ENCODE peak calls at places on chromosomes 3 and 15, in seven cellular contexts. One of them, this sample, is unnamed.

GRCh38 chr3:161203485-161204098 is 17.5 kb upstream of the NMD3 start:
- DNase-seq in stomach: no peak
- DNase-seq in SK-N-SH: no peak
- DNase-seq in GM23338: no peak
- DNase-seq in HepG2: no peak
- DNase-seq in sigmoid colon: no peak
- DNase-seq in HL-60: no peak
- DNase-seq in this sample: no peak

GRCh38 chr3:119794971-119795612 is 13.2 kb downstream of the NR1I2 start:
- DNase-seq in stomach: peak; percentile 30
- DNase-seq in SK-N-SH: no peak
- DNase-seq in GM23338: peak; percentile 73
- DNase-seq in HepG2: peak; percentile 98
- DNase-seq in sigmoid colon: no peak
- DNase-seq in HL-60: no peak
- DNase-seq in this sample: no peak

GRCh38 chr3:176796371-176796770 is 400.9 kb downstream of the TBL1XR1 start:
- DNase-seq in stomach: no peak
- DNase-seq in SK-N-SH: no peak
- DNase-seq in GM23338: no peak
- DNase-seq in HepG2: no peak
- DNase-seq in sigmoid colon: no peak
- DNase-seq in HL-60: no peak
- DNase-seq in this sample: no peak

GRCh38 chr3:127712881-127713771 is 40.4 kb downstream of the ABTB1 start:
- DNase-seq in stomach: no peak
- DNase-seq in SK-N-SH: no peak
- DNase-seq in GM23338: no peak
- DNase-seq in HepG2: no peak
- DNase-seq in sigmoid colon: no peak
- DNase-seq in HL-60: no peak
- DNase-seq in this sample: no peak

GRCh38 chr15:78453447-78453846 is 15.4 kb downstream of the IREB2 start:
- DNase-seq in stomach: no peak
- DNase-seq in SK-N-SH: no peak
- DNase-seq in GM23338: no peak
- DNase-seq in HepG2: no peak
- DNase-seq in sigmoid colon: no peak
- DNase-seq in HL-60: peak; percentile 79
- DNase-seq in this sample: no peak

GRCh38 chr3:111534701-111535100 is 7.3 kb upstream of the CD96 start:
- DNase-seq in stomach: no peak
- DNase-seq in SK-N-SH: no peak
- DNase-seq in GM23338: no peak
- DNase-seq in HepG2: no peak
- DNase-seq in sigmoid colon: no peak
- DNase-seq in HL-60: no peak
- DNase-seq in this sample: no peak

GRCh38 chr3:141399200-141399599 is 30.9 kb downstream of the ZBTB38 start:
- DNase-seq in stomach: no peak
- DNase-seq in SK-N-SH: no peak
- DNase-seq in GM23338: no peak
- DNase-seq in HepG2: no peak
- DNase-seq in sigmoid colon: no peak
- DNase-seq in HL-60: no peak
- DNase-seq in this sample: no peak

GRCh38 chr15:74614744-74615312 is 808 bp upstream of the CLK3 start:
- DNase-seq in stomach: peak; percentile 84
- DNase-seq in SK-N-SH: peak; percentile 71
- DNase-seq in GM23338: peak; percentile 66
- DNase-seq in HepG2: no peak
- DNase-seq in sigmoid colon: peak; percentile 94
- DNase-seq in HL-60: peak; percentile 52
- DNase-seq in this sample: peak; percentile 58

GRCh38 chr15:90959894-90960293 is 5.2 kb downstream of the RCCD1 start:
- DNase-seq in stomach: no peak
- DNase-seq in SK-N-SH: no peak
- DNase-seq in GM23338: no peak
- DNase-seq in HepG2: no peak
- DNase-seq in sigmoid colon: peak; percentile 90
- DNase-seq in HL-60: no peak
- DNase-seq in this sample: no peak

GRCh38 chr3:71443332-71443731 is 140.2 kb downstream of the FOXP1 start:
- DNase-seq in stomach: no peak
- DNase-seq in SK-N-SH: no peak
- DNase-seq in GM23338: no peak
- DNase-seq in HepG2: no peak
- DNase-seq in sigmoid colon: no peak
- DNase-seq in HL-60: no peak
- DNase-seq in this sample: no peak

GRCh38 chr3:50406487-50406886 is 47.2 kb upstream of the TMEM115 start:
- DNase-seq in stomach: no peak
- DNase-seq in SK-N-SH: no peak
- DNase-seq in GM23338: no peak
- DNase-seq in HepG2: no peak
- DNase-seq in sigmoid colon: no peak
- DNase-seq in HL-60: no peak
- DNase-seq in this sample: no peak

GRCh38 chr3:169913270-169913780 is 2.0 kb downstream of the SAMD7 start:
- DNase-seq in stomach: no peak
- DNase-seq in SK-N-SH: no peak
- DNase-seq in GM23338: no peak
- DNase-seq in HepG2: no peak
- DNase-seq in sigmoid colon: no peak
- DNase-seq in HL-60: no peak
- DNase-seq in this sample: no peak

GRCh38 chr3:120177907-120178306 is 83.7 kb upstream of the GSK3B start:
- DNase-seq in stomach: no peak
- DNase-seq in SK-N-SH: no peak
- DNase-seq in GM23338: peak; percentile 56
- DNase-seq in HepG2: peak; percentile 23
- DNase-seq in sigmoid colon: no peak
- DNase-seq in HL-60: peak; percentile 57
- DNase-seq in this sample: no peak

GRCh38 chr15:57681011-57681410 is 25.5 kb upstream of the POLR2M start:
- DNase-seq in stomach: no peak
- DNase-seq in SK-N-SH: no peak
- DNase-seq in GM23338: no peak
- DNase-seq in HepG2: no peak
- DNase-seq in sigmoid colon: no peak
- DNase-seq in HL-60: no peak
- DNase-seq in this sample: no peak

GRCh38 chr15:57675481-57676181 is 30.9 kb upstream of the POLR2M start:
- DNase-seq in stomach: no peak
- DNase-seq in SK-N-SH: no peak
- DNase-seq in GM23338: no peak
- DNase-seq in HepG2: peak; percentile 21
- DNase-seq in sigmoid colon: no peak
- DNase-seq in HL-60: no peak
- DNase-seq in this sample: no peak

GRCh38 chr15:57677206-57677605 is 29.3 kb upstream of the POLR2M start:
- DNase-seq in stomach: no peak
- DNase-seq in SK-N-SH: no peak
- DNase-seq in GM23338: no peak
- DNase-seq in HepG2: no peak
- DNase-seq in sigmoid colon: no peak
- DNase-seq in HL-60: no peak
- DNase-seq in this sample: no peak

GRCh38 chr15:57680021-57680420 is 26.5 kb upstream of the POLR2M start:
- DNase-seq in stomach: no peak
- DNase-seq in SK-N-SH: no peak
- DNase-seq in GM23338: no peak
- DNase-seq in HepG2: no peak
- DNase-seq in sigmoid colon: no peak
- DNase-seq in HL-60: no peak
- DNase-seq in this sample: no peak

GRCh38 chr15:57676578-57676977 is 29.9 kb upstream of the POLR2M start:
- DNase-seq in stomach: no peak
- DNase-seq in SK-N-SH: no peak
- DNase-seq in GM23338: no peak
- DNase-seq in HepG2: no peak
- DNase-seq in sigmoid colon: no peak
- DNase-seq in HL-60: no peak
- DNase-seq in this sample: no peak
- TF ChIP-seq POLR2AphosphoS5 in stomach: no peak
- TF ChIP-seq POLR2AphosphoS5 in SK-N-SH: no peak
- TF ChIP-seq POLR2AphosphoS5 in GM23338: no peak
- TF ChIP-seq POLR2AphosphoS5 in HepG2: no peak
- TF ChIP-seq POLR2AphosphoS5 in sigmoid colon: no peak
- TF ChIP-seq POLR2AphosphoS5 in HL-60: no peak
- TF ChIP-seq POLR2AphosphoS5 in this sample: no peak

DNA sequence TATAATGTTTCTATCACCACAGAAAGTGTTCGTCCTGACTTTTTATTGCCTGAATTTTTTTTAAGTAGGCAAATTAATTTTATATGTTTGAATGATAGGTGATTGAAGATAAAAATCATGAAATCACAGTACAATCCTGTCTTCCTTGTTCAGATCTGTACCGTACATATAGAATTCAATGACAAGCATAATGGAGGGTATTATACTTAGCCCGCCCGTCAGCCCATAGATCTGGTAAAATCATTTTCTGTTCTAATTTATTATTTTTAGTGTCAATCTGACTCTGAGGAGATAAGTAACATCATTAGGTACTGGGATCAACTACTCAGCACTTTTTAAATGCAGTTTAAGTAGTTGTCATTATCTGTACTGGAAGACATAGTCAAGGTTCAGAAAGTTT is 269.9 kb downstream of the NR2F2 start:
- DNase-seq in stomach: no peak
- DNase-seq in SK-N-SH: no peak
- DNase-seq in GM23338: no peak
- DNase-seq in HepG2: no peak
- DNase-seq in sigmoid colon: no peak
- DNase-seq in HL-60: no peak
- DNase-seq in this sample: no peak
- TF ChIP-seq POLR2AphosphoS5 in stomach: no peak
- TF ChIP-seq POLR2AphosphoS5 in SK-N-SH: no peak
- TF ChIP-seq POLR2AphosphoS5 in GM23338: no peak
- TF ChIP-seq POLR2AphosphoS5 in HepG2: no peak
- TF ChIP-seq POLR2AphosphoS5 in sigmoid colon: no peak
- TF ChIP-seq POLR2AphosphoS5 in HL-60: no peak
- TF ChIP-seq POLR2AphosphoS5 in this sample: no peak

GRCh38 chr15:71336671-71337070 is 221.4 kb downstream of the THSD4 start:
- DNase-seq in stomach: no peak
- DNase-seq in SK-N-SH: no peak
- DNase-seq in GM23338: no peak
- DNase-seq in HepG2: no peak
- DNase-seq in sigmoid colon: no peak
- DNase-seq in HL-60: no peak
- DNase-seq in this sample: no peak

GRCh38 chr15:71334434-71334833 is 219.2 kb downstream of the THSD4 start:
- DNase-seq in stomach: no peak
- DNase-seq in SK-N-SH: no peak
- DNase-seq in GM23338: no peak
- DNase-seq in HepG2: no peak
- DNase-seq in sigmoid colon: no peak
- DNase-seq in HL-60: no peak
- DNase-seq in this sample: no peak

GRCh38 chr15:71334874-71335273 is 219.6 kb downstream of the THSD4 start:
- DNase-seq in stomach: no peak
- DNase-seq in SK-N-SH: no peak
- DNase-seq in GM23338: no peak
- DNase-seq in HepG2: no peak
- DNase-seq in sigmoid colon: no peak
- DNase-seq in HL-60: no peak
- DNase-seq in this sample: no peak

GRCh38 chr15:71337197-71337845 is 222.1 kb downstream of the THSD4 start:
- DNase-seq in stomach: no peak
- DNase-seq in SK-N-SH: no peak
- DNase-seq in GM23338: peak; percentile 71
- DNase-seq in HepG2: no peak
- DNase-seq in sigmoid colon: no peak
- DNase-seq in HL-60: no peak
- DNase-seq in this sample: no peak

DNA sequence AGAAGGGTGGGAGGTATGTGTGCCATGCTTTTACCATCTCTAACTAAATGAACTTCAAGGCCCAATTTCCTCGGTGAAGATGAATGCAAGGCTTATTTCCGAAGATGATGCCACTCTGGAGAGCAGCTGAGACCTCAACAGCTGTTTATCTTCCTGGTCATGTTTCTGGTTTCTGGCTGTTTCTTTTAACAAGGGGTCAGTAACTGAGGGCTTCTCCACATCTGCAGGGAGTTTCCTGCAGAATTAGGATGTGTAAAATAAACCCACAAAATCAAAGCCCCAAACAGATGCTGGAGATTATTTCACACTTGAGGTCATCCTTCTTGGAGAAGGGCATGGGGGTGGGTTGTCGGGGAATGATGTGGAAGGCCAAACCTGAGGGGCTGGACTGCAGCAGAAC is 220.3 kb downstream of the THSD4 start:
- DNase-seq in stomach: no peak
- DNase-seq in SK-N-SH: no peak
- DNase-seq in GM23338: no peak
- DNase-seq in HepG2: no peak
- DNase-seq in sigmoid colon: no peak
- DNase-seq in HL-60: no peak
- DNase-seq in this sample: no peak
- TF ChIP-seq POLR2AphosphoS5 in stomach: no peak
- TF ChIP-seq POLR2AphosphoS5 in SK-N-SH: no peak
- TF ChIP-seq POLR2AphosphoS5 in GM23338: no peak
- TF ChIP-seq POLR2AphosphoS5 in HepG2: no peak
- TF ChIP-seq POLR2AphosphoS5 in sigmoid colon: no peak
- TF ChIP-seq POLR2AphosphoS5 in HL-60: no peak
- TF ChIP-seq POLR2AphosphoS5 in this sample: no peak

DNA sequence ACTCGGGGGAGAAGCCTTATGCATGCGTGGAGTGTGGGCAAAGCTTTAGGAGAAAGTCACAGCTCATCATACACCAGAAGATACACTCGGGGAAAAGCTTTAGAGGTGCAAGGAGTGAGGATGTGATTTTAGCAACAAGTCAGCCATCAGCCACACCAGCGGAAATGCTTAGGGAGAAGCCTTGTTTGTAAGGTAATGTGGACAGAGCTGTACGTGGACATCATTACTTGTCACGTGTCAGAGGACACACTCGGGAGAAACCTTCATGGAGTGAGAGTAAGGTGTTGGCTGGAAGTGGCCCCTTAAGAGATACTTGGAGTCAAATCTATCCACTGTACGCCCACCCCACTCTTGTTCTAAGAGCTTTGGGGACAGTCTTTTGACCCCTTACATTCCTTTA is 28.7 kb downstream of the ZNF589 start:
- DNase-seq in stomach: no peak
- DNase-seq in SK-N-SH: no peak
- DNase-seq in GM23338: no peak
- DNase-seq in HepG2: no peak
- DNase-seq in sigmoid colon: no peak
- DNase-seq in HL-60: no peak
- DNase-seq in this sample: no peak
- TF ChIP-seq POLR2AphosphoS5 in stomach: no peak
- TF ChIP-seq POLR2AphosphoS5 in SK-N-SH: no peak
- TF ChIP-seq POLR2AphosphoS5 in GM23338: peak; percentile 28
- TF ChIP-seq POLR2AphosphoS5 in HepG2: no peak
- TF ChIP-seq POLR2AphosphoS5 in sigmoid colon: no peak
- TF ChIP-seq POLR2AphosphoS5 in HL-60: no peak
- TF ChIP-seq POLR2AphosphoS5 in this sample: no peak